ENCODE peak calls at places on chromosomes 3 and 15, in five cellular contexts. W is Karpas-422; I is hepatic stellate cell; Z is stimulated activated CD8-positive, alpha-beta memory T cell treated with anti-CD3 and anti-CD28 coated beads, Interleukin-4, amount 100 ng/mL, for 4 hours; J is ovary. O is an unnamed sample.

GRCh38 chr3:161171639-161172552 is 49.2 kb upstream of the NMD3 start:
- DNase-seq in I (no peak), Z (no peak), J (no peak), W (no peak), O (no peak)

GRCh38 chr3:64818196-64818595 is 130.4 kb upstream of the ADAMTS9 start:
- DNase-seq in W (no peak), Z (no peak), I (no peak), J (no peak), O (no peak)

GRCh38 chr3:45756055-45756454 is 40.3 kb downstream of the SLC6A20 start:
- DNase-seq in I (no peak), W (no peak), Z (no peak), J (no peak), O (no peak)

GRCh38 chr3:120506828-120507774 is 56.3 kb upstream of the FSTL1 start:
- DNase-seq in Z (no peak), W (peak), I (peak), J (no peak), O (peak)

GRCh38 chr15:40238927-40239591 is at the start of gene PAK6:
- DNase-seq in J (no peak), W (peak), Z (no peak), I (peak), O (peak)

GRCh38 chr15:86591994-86592746 is 512.5 kb downstream of the AGBL1 start:
- DNase-seq in J (no peak), W (no peak), I (no peak), Z (no peak), O (no peak)

GRCh38 chr3:102161362-102162006 is 273.3 kb upstream of the ZPLD1 start:
- DNase-seq in Z (no peak), W (no peak), I (no peak), J (no peak), O (no peak)

GRCh38 chr3:59300727-59301134 is 250.9 kb upstream of the CFAP20DC start:
- DNase-seq in W (no peak), J (no peak), I (no peak), Z (no peak), O (no peak)

GRCh38 chr3:182370949-182371348 is 422.4 kb upstream of the ATP11B start:
- DNase-seq in I (no peak), J (no peak), W (no peak), Z (no peak), O (no peak)

GRCh38 chr3:41688595-41689380 is 273.1 kb downstream of the ULK4 start:
- DNase-seq in I (no peak), J (no peak), Z (no peak), W (no peak), O (no peak)

O was measured in NAMALWA.